ENCODE peak calls at places on chromosomes 12 and 14, in ten cellular contexts. C, O, Q, B, R, E, N, J, D and H are unnamed samples.
A peak's percentile ranks its signal among the peaks of the same experiment; 100 is the strongest.

GRCh38 chr12:53757095-53757770 is 5.5 kb upstream of the CISTR start:
- DNase-seq in R (peak; percentile 26), C (peak; percentile 62), N (peak; percentile 83), B (peak; percentile 54), Q (peak; percentile 85), O (peak; percentile 84), J (peak; percentile 94), E (peak; percentile 83), D (peak; percentile 81), H (peak; percentile 84)

GRCh38 chr12:6551063-6551461 is 4.8 kb downstream of the IFFO1 start:
- DNase-seq in J (peak; percentile 51), N (no peak), C (no peak), Q (no peak), R (no peak), D (no peak), B (no peak), E (peak; percentile 65), O (no peak), H (no peak)

GRCh38 chr14:101495827-101496778 is 65.2 kb upstream of the DIO3 start:
- DNase-seq in C (no peak), J (no peak), N (no peak), Q (peak; percentile 20), O (no peak), B (no peak), D (no peak), R (no peak), E (no peak), H (no peak)

GRCh38 chr12:106648736-106649135 is 65.9 kb downstream of the RFX4 start:
- DNase-seq in C (no peak), Q (no peak), J (no peak), N (no peak), B (no peak), E (no peak), D (no peak), O (no peak), R (no peak), H (peak; percentile 62)

GRCh38 chr12:2228535-2228934 is 175.7 kb downstream of the CACNA1C start:
- DNase-seq in J (no peak), D (no peak), C (no peak), E (no peak), R (no peak), O (no peak), B (no peak), N (no peak), Q (no peak), H (no peak)

GRCh38 chr12:114003286-114003685 is 37.2 kb upstream of the RBM19 start:
- DNase-seq in R (peak; percentile 39), N (no peak), J (no peak), D (no peak), C (no peak), Q (no peak), O (no peak), B (no peak), E (no peak), H (no peak)

GRCh38 chr12:66409195-66409871 is 107.0 kb downstream of the HELB start:
- DNase-seq in D (peak; percentile 57), E (no peak), R (peak; percentile 26), O (no peak), N (peak; percentile 70), B (peak; percentile 36), Q (no peak), C (peak; percentile 5), J (peak; percentile 40), H (no peak)

GRCh38 chr14:71648725-71649124 is 283.5 kb upstream of the RGS6 start:
- DNase-seq in B (no peak), R (no peak), O (no peak), J (no peak), C (no peak), D (no peak), E (no peak), N (no peak), Q (no peak), H (no peak)

GRCh38 chr14:25120261-25120660 is 70.3 kb upstream of the STXBP6 start:
- DNase-seq in R (no peak), O (no peak), N (no peak), C (no peak), E (no peak), B (no peak), J (no peak), Q (no peak), D (no peak), H (no peak)

GRCh38 chr12:132084681-132085635 is 59.2 kb downstream of the DDX51 start:
- DNase-seq in O (peak; percentile 48), E (peak; percentile 83), N (peak; percentile 31), B (peak; percentile 30), R (peak; percentile 45), Q (peak; percentile 63), D (peak; percentile 93), C (no peak), J (peak; percentile 30), H (peak; percentile 10)

GRCh38 chr12:31324116-31324844 is 1.7 kb downstream of the SINHCAF start:
- DNase-seq in D (peak; percentile 78), O (peak; percentile 73), B (peak; percentile 74), E (peak; percentile 69), N (peak; percentile 87), R (peak; percentile 21), Q (peak; percentile 83), J (peak; percentile 73), C (peak; percentile 56), H (peak; percentile 76)

GRCh38 chr14:60064491-60065072 is 27.1 kb upstream of the PCNX4 start:
- DNase-seq in R (peak; percentile 6), C (no peak), O (peak; percentile 14), J (no peak), N (peak; percentile 37), D (peak; percentile 26), E (no peak), B (peak; percentile 23), Q (no peak), H (peak; percentile 3)

GRCh38 chr12:120887253-120888043 is 16.7 kb downstream of the SPPL3 start:
- DNase-seq in B (no peak), O (no peak), N (no peak), R (no peak), Q (no peak), D (no peak), E (no peak), C (no peak), J (no peak), H (no peak)